ENCODE peak calls at places on chromosomes 16 and 17, in five cellular contexts. Y is GM23248, R is iPS DF 6.9, B is right cardiac atrium, Q is tibial artery. F is an unnamed sample.

GRCh38 chr16:9380221-9380620 is 288.8 kb downstream of the HAPSTR1 start:
- DNase-seq in Y (no peak), Q (no peak), R (no peak), B (no peak), F (no peak)

GRCh38 chr17:78529871-78530670 is 47.1 kb downstream of the DNAH17 start:
- DNase-seq in Q (no peak), B (no peak), Y (no peak), R (no peak), F (no peak)

GRCh38 chr17:40451420-40451819 is 8.2 kb downstream of the IGFBP4 start:
- DNase-seq in Q (peak; percentile 89), Y (peak; percentile 94), R (no peak), B (peak; percentile 94), F (peak; percentile 87)

GRCh38 chr17:36856921-36857381 is 80.3 kb upstream of the LHX1 start:
- DNase-seq in Y (peak; percentile 19), R (no peak), Q (no peak), B (no peak), F (no peak)

GRCh38 chr17:46818929-46819859 is 702 bp upstream of the WNT3 start:
- DNase-seq in Q (no peak), Y (peak; percentile 43), R (no peak), B (peak; percentile 58), F (no peak)

GRCh38 chr16:61813339-61813738 is 222.9 kb downstream of the CDH8 start:
- DNase-seq in Q (no peak), B (peak; percentile 19), R (no peak), Y (no peak), F (no peak)

GRCh38 chr16:57394444-57394843 is 10.1 kb upstream of the CCL17 start:
- DNase-seq in B (no peak), R (no peak), Q (no peak), Y (peak; percentile 19), F (no peak)

GRCh38 chr17:64608571-64608981 is 53.5 kb downstream of the SMURF2 start:
- DNase-seq in B (no peak), Q (no peak), Y (peak; percentile 75), R (no peak), F (no peak)

GRCh38 chr16:66189951-66190350 is 176.5 kb upstream of the CDH5 start:
- DNase-seq in B (no peak), Q (no peak), Y (peak; percentile 75), R (no peak), F (no peak)

GRCh38 chr17:44496815-44497214 is 6.4 kb downstream of the GPATCH8 start:
- DNase-seq in Q (no peak), R (no peak), Y (peak; percentile 12), B (no peak), F (no peak)

GRCh38 chr17:65231086-65231485 is 93.9 kb downstream of the RGS9 start:
- DNase-seq in B (no peak), Q (no peak), R (no peak), Y (no peak), F (no peak)

GRCh38 chr17:75457047-75457654 is 716 bp downstream of the TMEM94 start:
- DNase-seq in R (peak; percentile 52), Q (no peak), B (peak; percentile 79), Y (peak; percentile 73), F (no peak)

GRCh38 chr16:48462146-48462740 is 77.0 kb upstream of the SIAH1 start:
- DNase-seq in B (no peak), R (no peak), Q (no peak), Y (no peak), F (no peak)

GRCh38 chr17:30970757-30971567 is at the start of gene RNF135:
- DNase-seq in Y (peak; percentile 96), B (peak; percentile 93), R (peak; percentile 52), Q (peak; percentile 91), F (peak; percentile 86)

GRCh38 chr16:19252904-19253303 is 32.6 kb upstream of the CLEC19A start:
- DNase-seq in B (no peak), R (no peak), Y (no peak), Q (no peak), F (no peak)

GRCh38 chr17:2398655-2399571 is 1.9 kb downstream of the MNT start:
- DNase-seq in R (no peak), Q (no peak), B (peak; percentile 85), Y (peak; percentile 95), F (peak; percentile 56)

GRCh38 chr16:50473375-50473945 is 74.7 kb upstream of the NKD1 start:
- DNase-seq in B (no peak), Y (peak; percentile 24), Q (no peak), R (no peak), F (no peak)

GRCh38 chr17:39601010-39601597 is 6.6 kb downstream of the NEUROD2 start:
- DNase-seq in Q (no peak), Y (no peak), R (no peak), B (no peak), F (no peak)

GRCh38 chr16:74224828-74225227 is 71.8 kb upstream of the PSMD7 start:
- DNase-seq in R (no peak), B (no peak), Q (no peak), Y (peak; percentile 6), F (no peak)

GRCh38 chr17:77666881-77667395 is 291.6 kb upstream of the TNRC6C start:
- DNase-seq in Y (no peak), Q (no peak), B (no peak), R (no peak), F (no peak)

GRCh38 chr17:77769762-77770161 is 188.7 kb upstream of the TNRC6C start:
- DNase-seq in B (no peak), R (no peak), Q (no peak), Y (no peak), F (no peak)

GRCh38 chr17:46722662-46723285 is 95.7 kb downstream of the WNT3 start:
- DNase-seq in Q (no peak), B (no peak), R (no peak), Y (peak; percentile 16), F (no peak)

GRCh38 chr17:71200597-71200996 is 920.2 kb upstream of the SOX9 start:
- DNase-seq in Q (no peak), R (no peak), B (no peak), Y (peak; percentile 10), F (no peak)

DNA sequence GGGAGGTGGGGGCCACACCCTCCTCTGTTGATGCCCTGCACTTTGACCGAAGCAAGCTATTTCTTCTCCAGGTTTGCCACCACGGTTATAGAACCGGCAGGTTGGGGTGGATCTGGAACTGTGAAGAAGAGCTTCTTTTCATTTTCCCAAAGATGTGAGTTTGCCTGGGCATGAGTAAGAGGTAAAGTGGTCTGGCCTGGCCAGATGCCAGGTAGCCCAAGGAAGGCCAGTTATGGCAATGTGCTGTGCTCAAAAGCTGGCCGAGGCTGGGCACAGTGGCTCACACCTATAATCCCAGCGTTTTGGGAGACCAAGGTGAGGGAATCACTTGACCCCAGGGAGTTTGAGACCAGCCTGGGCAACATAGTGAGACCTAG is 18.7 kb downstream of the ATP6V0D1 start:
- DNase-seq in R (no peak), Y (peak; percentile 25), B (no peak), Q (no peak), F (no peak)
- H3K27ac ChIP-seq in R (no peak overlapping the region), Y (no peak overlapping the region), B (no peak overlapping the region), Q (no peak overlapping the region), F (peak overlapping the region; percentile 83)

DNA sequence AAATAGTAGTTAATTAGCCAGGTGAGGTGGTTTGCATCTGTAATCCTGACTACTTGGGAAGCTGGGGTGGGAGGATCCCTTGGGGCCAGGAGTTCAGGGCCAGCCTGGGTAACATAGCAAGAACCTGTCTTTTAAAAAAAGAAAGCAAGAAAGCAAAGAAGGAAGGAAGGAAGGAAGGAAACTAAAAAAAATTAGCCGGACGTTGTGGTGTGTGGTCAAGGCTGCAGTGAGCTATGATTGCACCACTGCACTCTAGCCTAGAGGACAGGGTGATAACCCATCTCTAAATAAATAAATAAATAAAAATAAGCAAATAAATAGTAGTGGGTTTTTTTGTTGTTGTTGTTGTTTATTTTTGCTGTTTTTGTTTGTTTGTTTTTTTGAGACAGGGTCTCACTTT is 39.3 kb upstream of the MAP2K6 start:
- DNase-seq in Q (no peak), R (no peak), Y (no peak), B (no peak), F (no peak)
- H3K27ac ChIP-seq in Q (no peak overlapping the region), R (no peak overlapping the region), Y (no peak overlapping the region), B (no peak overlapping the region), F (no peak overlapping the region)

DNA sequence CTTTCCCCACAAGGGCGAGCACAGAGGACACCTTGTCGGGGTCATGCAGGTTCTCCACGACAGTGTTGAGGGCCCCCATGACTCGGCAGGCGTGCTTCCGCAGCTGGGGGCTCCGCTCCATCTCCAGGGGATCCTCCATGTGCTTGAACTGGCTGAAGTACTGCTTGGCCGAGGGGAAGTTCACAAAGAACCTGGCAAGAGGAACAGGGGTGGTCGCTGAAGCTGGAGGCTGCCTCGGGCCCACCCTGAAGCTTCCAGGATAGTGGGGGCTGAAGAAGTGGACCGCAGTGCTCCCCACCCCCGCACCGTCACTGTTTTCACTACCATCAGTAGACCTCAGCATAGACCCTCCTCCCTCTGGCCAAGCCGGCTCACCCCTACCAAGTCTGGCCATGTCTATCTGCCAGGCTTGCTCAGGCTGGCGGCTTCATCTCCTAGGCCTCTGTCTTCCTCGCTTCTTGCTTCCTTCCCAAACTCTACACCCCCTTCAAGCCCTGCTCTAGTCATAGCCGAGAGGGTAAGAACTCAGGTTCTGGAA is 5.9 kb downstream of the CYGB start:
- DNase-seq in R (no peak), Q (no peak), B (peak; percentile 52), Y (no peak), F (no peak)
- H3K27ac ChIP-seq in R (no peak overlapping the region), Q (peak overlapping the region; percentile 83), B (peak overlapping the region; percentile 97), Y (no peak overlapping the region), F (peak overlapping the region; percentile 98)

DNA sequence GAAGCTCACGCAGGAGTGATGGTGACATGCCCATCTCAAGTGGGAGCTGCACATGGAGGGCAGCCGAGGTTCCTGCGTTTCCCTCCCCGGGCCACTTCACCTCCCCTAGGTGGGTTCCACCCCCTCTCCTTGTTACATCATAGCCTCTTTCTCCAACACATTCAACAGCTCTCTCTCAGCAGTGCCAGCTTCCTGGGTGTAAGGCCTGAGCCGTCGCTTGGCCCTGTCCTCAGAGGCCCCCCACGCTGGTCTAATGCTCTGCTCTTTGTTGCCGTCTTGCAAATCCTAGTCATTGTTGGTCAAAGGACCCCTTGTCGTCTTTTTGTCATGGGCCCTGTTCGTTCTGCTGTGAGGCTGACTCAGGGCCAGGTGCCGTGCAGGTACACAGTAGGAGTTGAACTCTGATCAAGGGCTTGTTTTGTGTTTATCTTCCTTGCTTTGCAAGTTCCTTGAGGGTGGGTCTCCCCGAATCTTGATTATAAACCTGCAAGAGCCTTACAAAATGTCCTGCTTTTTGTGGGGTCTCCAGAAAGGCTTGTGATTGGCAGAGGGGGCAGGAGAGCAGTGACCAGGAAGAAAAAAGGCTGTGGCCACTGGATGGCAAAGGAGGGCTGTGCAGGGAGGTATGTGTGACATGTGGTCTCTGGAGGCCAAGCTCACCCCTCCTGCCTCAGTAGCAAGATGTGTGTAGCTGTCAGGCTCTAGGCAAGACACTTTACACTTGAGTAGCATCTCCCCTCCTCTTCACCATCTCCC is 136.6 kb downstream of the CCDC182 start:
- DNase-seq in Q (no peak), B (no peak), Y (no peak), R (no peak), F (no peak)
- H3K27ac ChIP-seq in Q (no peak overlapping the region), B (no peak overlapping the region), Y (no peak overlapping the region), R (no peak overlapping the region), F (no peak overlapping the region)

GRCh38 chr16:81902025-81902424 is 109.2 kb downstream of the SDR42E1 start:
- DNase-seq in Q (no peak), R (no peak), Y (no peak), B (no peak), F (no peak)
- H3K27ac ChIP-seq in Q (no peak overlapping the region), R (no peak overlapping the region), Y (no peak overlapping the region), B (peak overlapping the region; percentile 23), F (peak overlapping the region; percentile 43)

F was measured in left ventricle myocardium inferior.